ENCODE peak calls at places on chromosomes 11 and 22, in six cellular contexts. One of them, this sample, is unnamed.

GRCh38 chr11:121133046-121133445 is 32.0 kb downstream of the TECTA start:
- DNase-seq in uterus: no peak
- DNase-seq in HL-60: no peak
- DNase-seq in brain microvascular endothelial cell: no peak
- DNase-seq in spleen: no peak
- DNase-seq in skeletal muscle cell: no peak
- DNase-seq in this sample: no peak

GRCh38 chr11:68439355-68440065 is 21.0 kb upstream of the PPP6R3 start:
- DNase-seq in uterus: peak; percentile 56
- DNase-seq in HL-60: no peak
- DNase-seq in skeletal muscle cell: no peak
- DNase-seq in spleen: no peak
- DNase-seq in brain microvascular endothelial cell: no peak
- DNase-seq in this sample: no peak

GRCh38 chr22:27996981-27997380 is 77.9 kb upstream of the PITPNB start:
- DNase-seq in brain microvascular endothelial cell: no peak
- DNase-seq in uterus: no peak
- DNase-seq in spleen: peak; percentile 40
- DNase-seq in skeletal muscle cell: no peak
- DNase-seq in HL-60: no peak
- DNase-seq in this sample: no peak

GRCh38 chr11:119806064-119806915 is 77.3 kb upstream of the NECTIN1 start:
- DNase-seq in spleen: peak; percentile 41
- DNase-seq in uterus: no peak
- DNase-seq in brain microvascular endothelial cell: no peak
- DNase-seq in skeletal muscle cell: no peak
- DNase-seq in HL-60: no peak
- DNase-seq in this sample: no peak

GRCh38 chr11:105398636-105399035 is 211.2 kb upstream of the GRIA4 start:
- DNase-seq in spleen: no peak
- DNase-seq in uterus: no peak
- DNase-seq in HL-60: no peak
- DNase-seq in skeletal muscle cell: no peak
- DNase-seq in brain microvascular endothelial cell: no peak
- DNase-seq in this sample: no peak

GRCh38 chr11:1333091-1333772 is 23.8 kb upstream of the TOLLIP start:
- DNase-seq in brain microvascular endothelial cell: no peak
- DNase-seq in uterus: no peak
- DNase-seq in spleen: peak; percentile 70
- DNase-seq in skeletal muscle cell: no peak
- DNase-seq in HL-60: no peak
- DNase-seq in this sample: no peak

GRCh38 chr11:7261578-7261977 is 9.9 kb downstream of the SYT9 start:
- DNase-seq in HL-60: no peak
- DNase-seq in uterus: no peak
- DNase-seq in spleen: no peak
- DNase-seq in brain microvascular endothelial cell: no peak
- DNase-seq in skeletal muscle cell: no peak
- DNase-seq in this sample: no peak

GRCh38 chr22:50167689-50168489 is 2.6 kb upstream of the PANX2 start:
- DNase-seq in spleen: no peak
- DNase-seq in uterus: no peak
- DNase-seq in skeletal muscle cell: no peak
- DNase-seq in brain microvascular endothelial cell: no peak
- DNase-seq in HL-60: no peak
- DNase-seq in this sample: no peak

GRCh38 chr22:43926349-43926710 is 2.7 kb downstream of the PNPLA3 start:
- DNase-seq in HL-60: no peak
- DNase-seq in spleen: no peak
- DNase-seq in skeletal muscle cell: no peak
- DNase-seq in brain microvascular endothelial cell: no peak
- DNase-seq in uterus: no peak
- DNase-seq in this sample: no peak

GRCh38 chr22:43928418-43929307 is 5.1 kb downstream of the PNPLA3 start:
- DNase-seq in skeletal muscle cell: no peak
- DNase-seq in brain microvascular endothelial cell: no peak
- DNase-seq in HL-60: peak; percentile 76
- DNase-seq in spleen: no peak
- DNase-seq in uterus: no peak
- DNase-seq in this sample: no peak

GRCh38 chr22:43923631-43924548 is at the start of gene PNPLA3:
- DNase-seq in spleen: peak; percentile 89
- DNase-seq in brain microvascular endothelial cell: peak; percentile 88
- DNase-seq in skeletal muscle cell: peak; percentile 63
- DNase-seq in HL-60: peak; percentile 49
- DNase-seq in uterus: peak; percentile 80
- DNase-seq in this sample: peak; percentile 98

GRCh38 chr22:43923191-43923590 is 414 bp upstream of the PNPLA3 start:
- DNase-seq in skeletal muscle cell: no peak
- DNase-seq in HL-60: no peak
- DNase-seq in uterus: no peak
- DNase-seq in brain microvascular endothelial cell: no peak
- DNase-seq in spleen: no peak
- DNase-seq in this sample: no peak

DNA sequence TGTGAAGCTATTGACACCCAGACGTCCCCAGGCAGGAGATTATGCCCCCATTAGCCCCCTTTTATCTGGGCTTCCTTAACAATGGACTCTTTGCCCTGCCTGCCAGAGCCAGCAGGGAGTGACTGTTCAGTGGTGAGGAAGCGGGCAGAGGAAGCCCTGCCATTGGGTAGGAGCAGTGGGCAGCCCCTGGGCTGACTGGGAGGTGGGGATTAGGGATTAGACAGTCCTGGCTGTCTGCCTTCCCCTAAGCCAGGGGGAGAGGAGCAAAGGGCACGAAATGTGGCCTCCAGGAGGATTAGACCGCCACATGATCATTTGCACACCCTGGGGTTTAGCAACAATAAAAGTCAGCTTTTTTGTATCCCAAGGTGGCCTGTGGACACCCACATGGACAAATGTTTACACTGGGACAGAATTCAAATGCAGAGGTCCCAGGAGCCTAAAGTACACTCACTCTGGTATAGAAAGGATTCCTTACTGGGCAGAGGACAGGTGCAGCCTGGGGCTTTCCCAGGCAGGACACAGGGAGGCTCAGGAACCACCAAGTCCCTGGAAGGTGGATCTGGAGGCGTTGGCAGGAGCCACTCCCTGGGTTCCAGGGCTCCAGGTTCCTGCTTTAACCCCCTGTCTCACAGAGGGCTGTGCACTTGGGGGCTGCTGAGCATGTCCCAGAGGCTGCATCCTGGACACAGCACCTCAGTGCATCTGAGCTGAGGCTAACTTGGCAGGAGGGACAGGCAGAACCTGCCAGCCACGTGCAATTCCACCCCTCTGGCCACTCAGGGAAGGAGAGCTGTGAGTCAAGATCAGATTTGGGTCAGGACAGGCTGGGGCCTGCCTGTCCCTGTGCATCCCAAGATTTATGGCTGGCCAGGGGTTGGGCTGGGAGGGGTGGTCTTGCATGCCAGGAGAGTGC is 2.1 kb downstream of the PNPLA3 start:
- DNase-seq in brain microvascular endothelial cell: no peak
- DNase-seq in uterus: no peak
- DNase-seq in spleen: no peak
- DNase-seq in skeletal muscle cell: no peak
- DNase-seq in HL-60: no peak
- DNase-seq in this sample: peak; percentile 92
- H3K4me3 ChIP-seq in brain microvascular endothelial cell: peak overlapping the region; percentile 84
- H3K4me3 ChIP-seq in uterus: no peak overlapping the region
- H3K4me3 ChIP-seq in spleen: no peak overlapping the region
- H3K4me3 ChIP-seq in skeletal muscle cell: peak overlapping the region; percentile 84
- H3K4me3 ChIP-seq in HL-60: no peak overlapping the region
- H3K4me3 ChIP-seq in this sample: peak overlapping the region; percentile 90

GRCh38 chr22:39631857-39632256 is 61.3 kb downstream of the CACNA1I start:
- DNase-seq in skeletal muscle cell: no peak
- DNase-seq in brain microvascular endothelial cell: no peak
- DNase-seq in spleen: no peak
- DNase-seq in uterus: no peak
- DNase-seq in HL-60: no peak
- DNase-seq in this sample: peak; percentile 39
- H3K4me3 ChIP-seq in skeletal muscle cell: no peak overlapping the region
- H3K4me3 ChIP-seq in brain microvascular endothelial cell: no peak overlapping the region
- H3K4me3 ChIP-seq in spleen: no peak overlapping the region
- H3K4me3 ChIP-seq in uterus: no peak overlapping the region
- H3K4me3 ChIP-seq in HL-60: no peak overlapping the region
- H3K4me3 ChIP-seq in this sample: no peak overlapping the region

GRCh38 chr11:134275188-134275533 is 1.0 kb upstream of the GLB1L3 start:
- DNase-seq in uterus: no peak
- DNase-seq in HL-60: no peak
- DNase-seq in brain microvascular endothelial cell: no peak
- DNase-seq in spleen: no peak
- DNase-seq in skeletal muscle cell: no peak
- DNase-seq in this sample: no peak
- H3K4me3 ChIP-seq in uterus: no peak overlapping the region
- H3K4me3 ChIP-seq in HL-60: no peak overlapping the region
- H3K4me3 ChIP-seq in brain microvascular endothelial cell: no peak overlapping the region
- H3K4me3 ChIP-seq in spleen: no peak overlapping the region
- H3K4me3 ChIP-seq in skeletal muscle cell: no peak overlapping the region
- H3K4me3 ChIP-seq in this sample: peak overlapping the region; percentile 84

GRCh38 chr11:111540921-111541208 is 345 bp downstream of the LAYN start:
- DNase-seq in uterus: no peak
- DNase-seq in skeletal muscle cell: no peak
- DNase-seq in spleen: no peak
- DNase-seq in HL-60: no peak
- DNase-seq in brain microvascular endothelial cell: no peak
- DNase-seq in this sample: no peak
- H3K4me3 ChIP-seq in uterus: peak overlapping the region; percentile 64
- H3K4me3 ChIP-seq in skeletal muscle cell: peak overlapping the region; percentile 74
- H3K4me3 ChIP-seq in spleen: peak overlapping the region; percentile 47
- H3K4me3 ChIP-seq in HL-60: no peak overlapping the region
- H3K4me3 ChIP-seq in brain microvascular endothelial cell: peak overlapping the region; percentile 66
- H3K4me3 ChIP-seq in this sample: no peak overlapping the region

GRCh38 chr11:60924906-60925684 is 835 bp downstream of the TMEM132A start:
- DNase-seq in spleen: peak; percentile 78
- DNase-seq in HL-60: no peak
- DNase-seq in uterus: no peak
- DNase-seq in brain microvascular endothelial cell: no peak
- DNase-seq in skeletal muscle cell: no peak
- DNase-seq in this sample: no peak
- H3K4me3 ChIP-seq in spleen: peak overlapping the region; percentile 61
- H3K4me3 ChIP-seq in HL-60: no peak overlapping the region
- H3K4me3 ChIP-seq in uterus: peak overlapping the region; percentile 61
- H3K4me3 ChIP-seq in brain microvascular endothelial cell: peak overlapping the region; percentile 66
- H3K4me3 ChIP-seq in skeletal muscle cell: peak overlapping the region; percentile 82
- H3K4me3 ChIP-seq in this sample: peak overlapping the region; percentile 84

DNA sequence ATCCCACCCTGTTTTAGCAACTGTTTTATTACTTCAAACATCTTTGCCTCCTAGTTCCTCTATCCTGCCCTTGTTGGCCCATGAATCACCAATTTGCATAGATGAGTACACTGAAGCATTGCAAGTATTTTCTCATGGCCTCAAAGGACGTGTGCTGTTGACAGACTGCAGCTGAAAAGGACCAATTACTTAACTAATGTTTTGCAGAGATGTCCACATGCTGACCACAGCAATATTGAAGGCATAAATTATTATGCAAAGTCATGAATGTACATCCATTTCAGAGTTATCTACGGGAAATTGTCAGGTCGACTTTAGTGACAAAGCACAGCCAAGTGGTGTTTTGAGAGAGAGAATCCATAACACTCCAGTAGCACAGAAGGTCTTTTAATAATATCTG is 64.8 kb downstream of the CADM1 start:
- DNase-seq in spleen: no peak
- DNase-seq in uterus: no peak
- DNase-seq in HL-60: no peak
- DNase-seq in skeletal muscle cell: no peak
- DNase-seq in brain microvascular endothelial cell: no peak
- DNase-seq in this sample: no peak
- H3K4me3 ChIP-seq in spleen: no peak overlapping the region
- H3K4me3 ChIP-seq in uterus: no peak overlapping the region
- H3K4me3 ChIP-seq in HL-60: no peak overlapping the region
- H3K4me3 ChIP-seq in skeletal muscle cell: no peak overlapping the region
- H3K4me3 ChIP-seq in brain microvascular endothelial cell: no peak overlapping the region
- H3K4me3 ChIP-seq in this sample: no peak overlapping the region

This sample was measured in WERI-Rb-1.